ENCODE peak calls at places on chromosomes 5 and 9, in nine cellular contexts. One of them, this sample, is unnamed.

GRCh38 chr5:31485376-31486207 is 46.3 kb downstream of the DROSHA start:
- DNase-seq in sigmoid colon: no peak
- DNase-seq in stomach: no peak
- DNase-seq in erythroblast: no peak
- DNase-seq in ovary: no peak
- DNase-seq in uterus: no peak
- DNase-seq in adrenal gland: no peak
- DNase-seq in HepG2: no peak
- DNase-seq in breast epithelium: no peak
- DNase-seq in this sample: no peak

GRCh38 chr9:12846035-12846434 is 71.2 kb downstream of the LURAP1L start:
- DNase-seq in sigmoid colon: no peak
- DNase-seq in stomach: no peak
- DNase-seq in erythroblast: no peak
- DNase-seq in ovary: no peak
- DNase-seq in uterus: no peak
- DNase-seq in adrenal gland: no peak
- DNase-seq in HepG2: no peak
- DNase-seq in breast epithelium: no peak
- DNase-seq in this sample: no peak

GRCh38 chr9:14086495-14086894 is 227.4 kb downstream of the NFIB start:
- DNase-seq in sigmoid colon: no peak
- DNase-seq in stomach: no peak
- DNase-seq in erythroblast: no peak
- DNase-seq in ovary: no peak
- DNase-seq in uterus: no peak
- DNase-seq in adrenal gland: no peak
- DNase-seq in HepG2: no peak
- DNase-seq in breast epithelium: no peak
- DNase-seq in this sample: no peak

GRCh38 chr9:134602547-134603362 is 38.8 kb upstream of the COL5A1 start:
- DNase-seq in sigmoid colon: peak; percentile 64
- DNase-seq in stomach: no peak
- DNase-seq in erythroblast: no peak
- DNase-seq in ovary: no peak
- DNase-seq in uterus: peak; percentile 88
- DNase-seq in adrenal gland: peak; percentile 82
- DNase-seq in HepG2: peak; percentile 42
- DNase-seq in breast epithelium: peak; percentile 30
- DNase-seq in this sample: no peak

GRCh38 chr5:131747180-131748105 is 49.4 kb downstream of the FNIP1 start:
- DNase-seq in sigmoid colon: no peak
- DNase-seq in stomach: no peak
- DNase-seq in erythroblast: peak; percentile 85
- DNase-seq in ovary: no peak
- DNase-seq in uterus: no peak
- DNase-seq in adrenal gland: no peak
- DNase-seq in HepG2: no peak
- DNase-seq in breast epithelium: no peak
- DNase-seq in this sample: no peak

GRCh38 chr9:134710912-134711311 is 69.3 kb downstream of the COL5A1 start:
- DNase-seq in sigmoid colon: no peak
- DNase-seq in stomach: no peak
- DNase-seq in erythroblast: no peak
- DNase-seq in ovary: no peak
- DNase-seq in uterus: no peak
- DNase-seq in adrenal gland: no peak
- DNase-seq in HepG2: no peak
- DNase-seq in breast epithelium: no peak
- DNase-seq in this sample: no peak

GRCh38 chr9:127122176-127123151 is at the start of gene ANGPTL2:
- DNase-seq in sigmoid colon: peak; percentile 99
- DNase-seq in stomach: peak; percentile 73
- DNase-seq in erythroblast: no peak
- DNase-seq in ovary: peak; percentile 96
- DNase-seq in uterus: peak; percentile 97
- DNase-seq in adrenal gland: peak; percentile 86
- DNase-seq in HepG2: peak; percentile 43
- DNase-seq in breast epithelium: peak; percentile 75
- DNase-seq in this sample: no peak

GRCh38 chr5:106862450-106863193 is 808.1 kb downstream of the EFNA5 start:
- DNase-seq in sigmoid colon: no peak
- DNase-seq in stomach: no peak
- DNase-seq in erythroblast: no peak
- DNase-seq in ovary: no peak
- DNase-seq in uterus: no peak
- DNase-seq in adrenal gland: no peak
- DNase-seq in HepG2: no peak
- DNase-seq in breast epithelium: no peak
- DNase-seq in this sample: no peak

GRCh38 chr5:173441053-173441628 is 112.9 kb upstream of the STC2 start:
- DNase-seq in sigmoid colon: no peak
- DNase-seq in stomach: no peak
- DNase-seq in erythroblast: no peak
- DNase-seq in ovary: no peak
- DNase-seq in uterus: no peak
- DNase-seq in adrenal gland: no peak
- DNase-seq in HepG2: no peak
- DNase-seq in breast epithelium: no peak
- DNase-seq in this sample: no peak

GRCh38 chr9:131092548-131093440 is 3.5 kb upstream of the AIF1L start:
- DNase-seq in sigmoid colon: no peak
- DNase-seq in stomach: peak; percentile 31
- DNase-seq in erythroblast: no peak
- DNase-seq in ovary: no peak
- DNase-seq in uterus: no peak
- DNase-seq in adrenal gland: no peak
- DNase-seq in HepG2: no peak
- DNase-seq in breast epithelium: no peak
- DNase-seq in this sample: no peak

GRCh38 chr9:121581775-121582600 is 69.4 kb upstream of the DAB2IP start:
- DNase-seq in sigmoid colon: no peak
- DNase-seq in stomach: no peak
- DNase-seq in erythroblast: no peak
- DNase-seq in ovary: no peak
- DNase-seq in uterus: no peak
- DNase-seq in adrenal gland: no peak
- DNase-seq in HepG2: no peak
- DNase-seq in breast epithelium: peak; percentile 26
- DNase-seq in this sample: no peak

GRCh38 chr5:33460210-33460609 is 19.4 kb downstream of the TARS1 start:
- DNase-seq in sigmoid colon: no peak
- DNase-seq in stomach: no peak
- DNase-seq in erythroblast: peak; percentile 21
- DNase-seq in ovary: no peak
- DNase-seq in uterus: no peak
- DNase-seq in adrenal gland: no peak
- DNase-seq in HepG2: no peak
- DNase-seq in breast epithelium: no peak
- DNase-seq in this sample: no peak

GRCh38 chr9:109117856-109118801 is 1.6 kb downstream of the TMEM245 start:
- DNase-seq in sigmoid colon: no peak
- DNase-seq in stomach: no peak
- DNase-seq in erythroblast: peak; percentile 94
- DNase-seq in ovary: no peak
- DNase-seq in uterus: peak; percentile 36
- DNase-seq in adrenal gland: peak; percentile 81
- DNase-seq in HepG2: peak; percentile 65
- DNase-seq in breast epithelium: no peak
- DNase-seq in this sample: no peak

GRCh38 chr5:180791611-180792213 is 10.9 kb downstream of the MGAT1 start:
- DNase-seq in sigmoid colon: no peak
- DNase-seq in stomach: no peak
- DNase-seq in erythroblast: no peak
- DNase-seq in ovary: no peak
- DNase-seq in uterus: no peak
- DNase-seq in adrenal gland: no peak
- DNase-seq in HepG2: no peak
- DNase-seq in breast epithelium: no peak
- DNase-seq in this sample: no peak

GRCh38 chr5:145585443-145586148 is 249.5 kb downstream of the PRELID2 start:
- DNase-seq in sigmoid colon: no peak
- DNase-seq in stomach: no peak
- DNase-seq in erythroblast: no peak
- DNase-seq in ovary: no peak
- DNase-seq in uterus: no peak
- DNase-seq in adrenal gland: no peak
- DNase-seq in HepG2: no peak
- DNase-seq in breast epithelium: no peak
- DNase-seq in this sample: no peak

DNA sequence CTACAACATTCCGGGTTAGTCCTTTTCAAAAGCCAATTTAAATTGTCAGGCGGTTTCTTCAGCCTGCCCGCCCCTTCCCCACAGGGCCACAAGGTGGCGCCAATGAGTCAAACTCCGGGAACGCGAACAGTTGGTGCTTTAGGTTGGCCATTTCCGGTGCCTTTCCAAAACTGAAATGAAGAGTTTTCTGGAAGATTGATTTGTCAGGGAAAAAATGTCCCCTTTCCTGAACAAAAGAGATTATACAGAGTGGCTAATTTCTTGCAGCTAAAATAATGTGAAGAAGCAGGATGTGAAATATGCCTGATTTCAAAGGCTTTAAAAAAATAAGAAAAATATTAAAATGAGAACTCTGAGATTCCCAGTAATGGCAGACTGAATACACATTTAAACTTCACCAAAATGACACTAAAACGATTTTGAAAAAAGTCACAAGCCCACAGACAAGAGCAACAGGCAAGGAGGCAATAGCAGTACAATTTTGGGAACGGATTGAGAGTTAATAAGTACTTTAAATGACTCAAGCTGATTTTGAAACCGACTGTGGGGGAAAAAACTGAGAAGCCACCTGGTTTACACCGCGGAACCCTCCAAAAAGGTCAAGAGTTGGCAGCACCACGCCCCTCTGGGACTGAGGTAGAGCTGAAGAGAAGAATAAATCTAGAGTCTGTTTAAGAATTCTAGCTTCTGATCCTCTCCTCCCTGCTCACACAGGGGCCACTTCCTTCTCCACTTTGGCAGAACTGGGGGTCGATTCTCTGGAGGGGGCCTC is 45.7 kb downstream of the SLC46A2 start:
- DNase-seq in sigmoid colon: peak; percentile 83
- DNase-seq in stomach: peak; percentile 84
- DNase-seq in erythroblast: peak; percentile 82
- DNase-seq in ovary: peak; percentile 73
- DNase-seq in uterus: peak; percentile 83
- DNase-seq in adrenal gland: peak; percentile 66
- DNase-seq in HepG2: peak; percentile 52
- DNase-seq in breast epithelium: peak; percentile 56
- DNase-seq in this sample: peak; percentile 58
- TF ChIP-seq POLR2A in sigmoid colon: no peak
- TF ChIP-seq POLR2A in stomach: no peak
- TF ChIP-seq POLR2A in erythroblast: no peak
- TF ChIP-seq POLR2A in ovary: no peak
- TF ChIP-seq POLR2A in uterus: no peak
- TF ChIP-seq POLR2A in adrenal gland: no peak
- TF ChIP-seq POLR2A in HepG2: no peak
- TF ChIP-seq POLR2A in breast epithelium: no peak
- TF ChIP-seq POLR2A in this sample: no peak

DNA sequence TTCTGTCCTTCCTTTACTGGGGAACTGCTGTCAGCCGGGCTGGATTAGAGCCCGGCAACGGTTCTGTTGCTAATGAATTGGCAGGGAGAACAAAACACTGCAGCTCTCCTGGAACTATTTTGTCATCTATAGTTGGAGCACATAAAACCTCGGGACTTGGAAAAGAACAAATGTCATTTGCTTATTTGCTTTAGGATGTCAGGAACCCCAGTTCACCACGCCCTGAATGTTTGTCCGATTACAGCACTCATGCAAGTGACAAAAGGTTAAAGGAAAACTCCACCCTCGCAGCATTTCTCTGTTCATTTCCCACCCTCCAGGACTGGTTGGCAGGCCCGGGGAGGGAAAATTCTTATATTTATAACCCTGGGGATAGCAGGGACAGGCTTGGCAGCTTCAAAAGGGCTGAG is 66.5 kb upstream of the PLPP1 start:
- DNase-seq in sigmoid colon: peak; percentile 95
- DNase-seq in stomach: peak; percentile 72
- DNase-seq in erythroblast: no peak
- DNase-seq in ovary: peak; percentile 51
- DNase-seq in uterus: peak; percentile 83
- DNase-seq in adrenal gland: peak; percentile 76
- DNase-seq in HepG2: peak; percentile 93
- DNase-seq in breast epithelium: peak; percentile 89
- DNase-seq in this sample: no peak
- TF ChIP-seq POLR2A in sigmoid colon: no peak
- TF ChIP-seq POLR2A in stomach: no peak
- TF ChIP-seq POLR2A in erythroblast: no peak
- TF ChIP-seq POLR2A in ovary: no peak
- TF ChIP-seq POLR2A in uterus: no peak
- TF ChIP-seq POLR2A in adrenal gland: peak; percentile 4
- TF ChIP-seq POLR2A in HepG2: no peak
- TF ChIP-seq POLR2A in breast epithelium: no peak
- TF ChIP-seq POLR2A in this sample: no peak

DNA sequence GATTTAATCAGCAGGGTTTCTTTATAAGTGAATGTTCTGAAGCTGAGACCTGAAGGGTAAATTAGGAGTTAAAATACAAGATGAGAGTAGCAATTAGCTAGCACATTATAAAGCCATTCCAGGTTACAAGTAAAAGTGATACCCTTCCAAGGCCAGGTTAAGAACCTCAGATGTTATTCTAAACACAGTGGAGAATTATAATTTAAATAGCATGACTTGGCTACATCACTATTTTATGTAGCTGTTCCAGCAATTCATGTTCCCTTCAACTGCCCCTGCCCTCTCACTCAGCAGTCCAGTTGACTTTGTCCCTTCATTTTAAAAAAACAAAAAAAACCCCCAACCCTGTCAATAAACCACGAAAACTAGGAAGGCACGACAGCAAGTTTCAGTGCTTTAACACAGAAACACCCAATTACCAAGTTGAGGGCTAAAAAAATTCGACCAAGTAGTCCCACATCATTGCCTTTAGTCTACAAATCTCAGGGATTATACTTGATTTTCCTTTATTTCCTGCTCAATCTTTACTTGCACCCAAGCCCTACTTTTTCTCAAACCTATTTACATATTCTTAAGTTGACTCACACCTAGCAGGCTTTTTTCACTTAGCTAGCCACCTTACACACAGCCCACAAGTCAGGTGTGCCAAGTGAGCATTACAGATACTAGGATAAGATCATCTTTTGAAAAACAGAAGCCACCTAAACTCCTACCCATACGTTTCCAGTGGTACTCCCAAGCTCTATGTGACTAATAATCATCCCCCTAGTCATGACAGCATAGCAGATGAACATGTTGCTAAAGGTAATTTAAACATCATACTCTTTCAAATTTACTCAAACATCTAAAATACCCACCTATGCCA is 3.4 kb downstream of the RPL37 start:
- DNase-seq in sigmoid colon: no peak
- DNase-seq in stomach: no peak
- DNase-seq in erythroblast: no peak
- DNase-seq in ovary: no peak
- DNase-seq in uterus: no peak
- DNase-seq in adrenal gland: no peak
- DNase-seq in HepG2: no peak
- DNase-seq in breast epithelium: no peak
- DNase-seq in this sample: no peak
- TF ChIP-seq POLR2A in sigmoid colon: no peak
- TF ChIP-seq POLR2A in stomach: no peak
- TF ChIP-seq POLR2A in erythroblast: no peak
- TF ChIP-seq POLR2A in ovary: no peak
- TF ChIP-seq POLR2A in uterus: no peak
- TF ChIP-seq POLR2A in adrenal gland: no peak
- TF ChIP-seq POLR2A in HepG2: peak; percentile 26
- TF ChIP-seq POLR2A in breast epithelium: no peak
- TF ChIP-seq POLR2A in this sample: no peak

GRCh38 chr9:27394826-27395201 is 97.9 kb upstream of the EQTN start:
- DNase-seq in sigmoid colon: no peak
- DNase-seq in stomach: no peak
- DNase-seq in erythroblast: no peak
- DNase-seq in ovary: no peak
- DNase-seq in uterus: no peak
- DNase-seq in adrenal gland: no peak
- DNase-seq in HepG2: peak; percentile 6
- DNase-seq in breast epithelium: no peak
- DNase-seq in this sample: no peak
- TF ChIP-seq POLR2A in sigmoid colon: no peak
- TF ChIP-seq POLR2A in stomach: no peak
- TF ChIP-seq POLR2A in erythroblast: no peak
- TF ChIP-seq POLR2A in ovary: no peak
- TF ChIP-seq POLR2A in uterus: no peak
- TF ChIP-seq POLR2A in adrenal gland: no peak
- TF ChIP-seq POLR2A in HepG2: no peak
- TF ChIP-seq POLR2A in breast epithelium: no peak
- TF ChIP-seq POLR2A in this sample: no peak